ENCODE peak calls at places on chromosomes 11 and 22, in eight cellular contexts. P, E, A, H, R, T, N and J are unnamed samples.

GRCh38 chr11:94751806-94752205 is 16.4 kb upstream of the AMOTL1 start:
- DNase-seq in H (no peak), R (no peak), A (no peak), N (no peak), T (no peak), P (no peak), E (no peak), J (no peak)

GRCh38 chr11:102462610-102463009 is 10.0 kb upstream of the TMEM123 start:
- DNase-seq in A (no peak), E (no peak), T (no peak), N (no peak), R (no peak), H (no peak), P (no peak), J (no peak)

GRCh38 chr22:41381329-41382097 is at the start of gene TEF:
- DNase-seq in T (peak; percentile 99), E (peak; percentile 99), P (peak; percentile 99), A (peak; percentile 99), H (peak; percentile 99), R (peak; percentile 98), N (peak; percentile 99), J (peak; percentile 96)

GRCh38 chr11:62124186-62125113 is 639 bp downstream of the INCENP start:
- DNase-seq in A (no peak), P (peak; percentile 70), H (no peak), T (no peak), R (no peak), E (no peak), N (no peak), J (peak; percentile 22)

GRCh38 chr22:39247379-39247778 is 2.6 kb upstream of the PDGFB start:
- DNase-seq in P (no peak), R (no peak), N (no peak), A (no peak), H (no peak), T (no peak), E (no peak), J (no peak)

GRCh38 chr11:117868815-117869642 is 7.4 kb downstream of the FXYD6 start:
- DNase-seq in A (no peak), P (no peak), H (no peak), N (no peak), E (no peak), R (no peak), T (no peak), J (no peak)

GRCh38 chr11:80349986-80350385 is 909.2 kb upstream of the TENM4 start:
- DNase-seq in A (no peak), H (no peak), T (no peak), R (no peak), E (no peak), P (no peak), N (no peak), J (no peak)

GRCh38 chr22:41561788-41562187 is 978 bp downstream of the CSDC2 start:
- DNase-seq in A (peak; percentile 76), E (no peak), R (no peak), T (peak; percentile 79), H (no peak), P (no peak), N (no peak), J (no peak)

GRCh38 chr22:44497218-44497903 is 672 bp downstream of the RTL6 start:
- DNase-seq in N (peak; percentile 25), T (peak; percentile 64), P (no peak), R (no peak), A (peak; percentile 60), E (no peak), H (no peak), J (no peak)

GRCh38 chr11:9121397-9121796 is 30.0 kb upstream of the SCUBE2 start:
- DNase-seq in H (no peak), P (no peak), E (no peak), A (no peak), T (no peak), N (no peak), R (no peak), J (no peak)

GRCh38 chr11:9748361-9748970 is 84.6 kb downstream of the SWAP70 start:
- DNase-seq in T (no peak), E (peak; percentile 85), R (no peak), N (no peak), H (peak; percentile 63), A (no peak), P (peak; percentile 77), J (no peak)

GRCh38 chr11:27514558-27514957 is 8.0 kb upstream of the LIN7C start:
- DNase-seq in R (no peak), T (no peak), A (no peak), E (peak; percentile 23), P (no peak), N (no peak), H (no peak), J (no peak)

GRCh38 chr11:117875397-117876048 is 935 bp downstream of the FXYD6 start:
- DNase-seq in R (no peak), H (peak; percentile 66), T (no peak), A (no peak), P (no peak), E (no peak), N (peak; percentile 46), J (no peak)

GRCh38 chr11:103480421-103480820 is 371.2 kb downstream of the DYNC2H1 start:
- DNase-seq in N (no peak), E (no peak), R (no peak), H (no peak), P (no peak), T (no peak), A (no peak), J (no peak)

GRCh38 chr11:126499124-126499752 is 143.8 kb downstream of the ST3GAL4 start:
- DNase-seq in H (no peak), P (no peak), R (no peak), N (no peak), T (no peak), A (no peak), E (no peak), J (no peak)

GRCh38 chr11:77073328-77074001 is 6.7 kb downstream of the CAPN5 start:
- DNase-seq in A (peak; percentile 80), E (peak; percentile 94), P (peak; percentile 32), N (peak; percentile 95), R (no peak), T (peak; percentile 83), H (peak; percentile 39), J (no peak)

GRCh38 chr22:42080287-42080686 is 787 bp downstream of the SMDT1 start:
- DNase-seq in E (peak; percentile 60), A (no peak), R (no peak), P (no peak), H (no peak), N (peak; percentile 34), T (no peak), J (no peak)

GRCh38 chr22:20979243-20979809 is 2.8 kb upstream of the LZTR1 start:
- DNase-seq in N (peak; percentile 57), P (peak; percentile 89), T (peak; percentile 75), H (no peak), E (peak; percentile 49), A (peak; percentile 76), R (peak; percentile 70), J (peak; percentile 50)

GRCh38 chr11:119863811-119864601 is 135.0 kb upstream of the NECTIN1 start:
- DNase-seq in E (no peak), R (no peak), H (no peak), A (no peak), N (no peak), P (no peak), T (no peak), J (no peak)

GRCh38 chr11:119860561-119861094 is 131.6 kb upstream of the NECTIN1 start:
- DNase-seq in E (no peak), P (no peak), H (no peak), T (no peak), N (no peak), A (no peak), R (no peak), J (no peak)

GRCh38 chr11:119863236-119863635 is 134.2 kb upstream of the NECTIN1 start:
- DNase-seq in R (no peak), N (no peak), A (no peak), H (no peak), T (no peak), P (no peak), E (no peak), J (no peak)

GRCh38 chr11:119859684-119860083 is 130.7 kb upstream of the NECTIN1 start:
- DNase-seq in E (no peak), A (no peak), N (no peak), P (no peak), H (no peak), R (no peak), T (no peak), J (no peak)

DNA sequence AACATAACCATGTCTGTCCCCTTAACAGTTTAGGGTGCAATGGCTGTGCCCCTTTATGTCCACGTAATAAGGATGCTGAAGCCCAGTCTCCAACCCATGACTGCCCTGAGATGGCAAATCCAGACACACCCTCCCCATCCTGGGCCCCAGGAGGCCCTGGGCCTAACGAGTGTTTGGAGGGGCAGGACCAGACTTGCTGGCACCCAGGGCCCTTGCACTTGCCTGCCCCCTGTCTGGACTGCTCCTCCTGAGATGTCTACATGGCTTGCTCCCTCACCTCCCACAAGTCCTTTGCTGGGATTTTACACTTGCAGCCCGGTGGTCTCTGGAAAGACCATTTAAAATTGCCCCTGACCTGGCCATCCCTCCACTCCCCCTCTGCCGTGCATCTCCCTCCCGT is 132.2 kb upstream of the NECTIN1 start:
- DNase-seq in P (no peak), A (no peak), T (no peak), N (no peak), E (no peak), R (no peak), H (no peak), J (no peak)
- TF ChIP-seq CTCF in P (no peak), A (no peak), T (no peak), N (no peak), E (no peak), R (no peak), H (no peak), J (no peak)

DNA sequence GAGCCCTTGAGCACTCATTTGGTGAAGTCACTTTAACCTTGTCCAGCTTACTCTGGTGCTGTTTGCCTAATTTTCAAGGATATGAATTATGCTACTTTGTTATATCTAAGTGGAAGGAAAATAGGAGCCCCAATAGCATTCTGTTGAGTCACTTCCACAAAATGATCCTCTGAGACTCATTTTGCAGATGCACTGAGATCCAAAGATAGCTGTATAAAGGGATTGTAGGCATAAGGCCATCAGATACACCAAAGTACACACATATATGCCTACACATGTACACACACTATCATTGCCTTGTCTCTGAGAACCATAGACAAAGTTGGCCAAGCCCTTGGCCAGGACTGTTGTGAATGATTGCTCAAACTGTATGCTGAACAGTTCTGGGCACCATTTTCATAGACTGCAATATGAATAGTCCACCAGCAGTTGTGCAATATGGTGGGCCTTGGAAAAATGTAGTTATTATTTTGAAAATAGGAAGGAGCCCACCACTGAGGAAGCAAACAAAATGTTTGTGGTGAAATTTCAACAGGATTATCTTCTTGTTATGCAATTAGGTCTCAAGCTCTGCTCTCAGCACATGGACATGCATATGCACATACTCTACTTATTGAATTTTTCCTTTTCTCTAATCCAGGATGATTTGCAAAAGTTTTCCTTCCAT is 186.0 kb upstream of the CTSC start:
- DNase-seq in T (no peak), E (peak; percentile 46), P (no peak), R (no peak), H (no peak), A (no peak), N (no peak), J (no peak)
- TF ChIP-seq CTCF in T (no peak), E (no peak), P (no peak), R (no peak), H (no peak), A (no peak), N (no peak), J (no peak)

GRCh38 chr11:783581-784015 is 6.3 kb downstream of the CEND1 start:
- DNase-seq in H (no peak), R (peak; percentile 73), T (peak; percentile 85), N (peak; percentile 64), E (peak; percentile 93), P (no peak), A (peak; percentile 89), J (peak; percentile 77)
- TF ChIP-seq CTCF in H (no peak), R (peak; percentile 84), T (peak; percentile 70), N (peak; percentile 43), E (peak; percentile 94), P (no peak), A (peak; percentile 71), J (peak; percentile 84)

GRCh38 chr11:118883368-118884071 is at the start of gene CXCR5:
- DNase-seq in E (no peak), A (no peak), N (no peak), R (no peak), T (no peak), H (no peak), P (peak; percentile 79), J (no peak)
- TF ChIP-seq CTCF in E (no peak), A (no peak), N (no peak), R (no peak), T (no peak), H (no peak), P (peak; percentile 19), J (no peak)